ENCODE peak calls at places on chromosomes 3 and 15, in six cellular contexts. W, D, P, H, K and N are unnamed samples. For H3K36me3, the result is how much of the 10 kb centered on the place peaks cover.

GRCh38 chr15:75650908-75651809 is 3.4 kb downstream of the SNX33 start:
- DNase-seq in W (peak), D (no peak), P (peak), H (no peak), K (no peak), N (no peak)

GRCh38 chr15:93040288-93041158 is 48.5 kb downstream of the RGMA start:
- DNase-seq in W (no peak), D (no peak), P (peak), H (no peak), K (no peak), N (no peak)

GRCh38 chr3:124557433-124558232 is 172.6 kb upstream of the UMPS start:
- DNase-seq in W (no peak), D (no peak), P (no peak), H (no peak), K (no peak), N (peak)

GRCh38 chr15:31149987-31150386 is 48.5 kb upstream of the TRPM1 start:
- DNase-seq in W (no peak), D (no peak), P (no peak), H (no peak), K (no peak), N (no peak)

GRCh38 chr15:68667800-68668625 is 89.2 kb downstream of the CORO2B start:
- DNase-seq in W (no peak), D (peak), P (no peak), H (no peak), K (no peak), N (no peak)

GRCh38 chr3:56397798-56398197 is 70.5 kb downstream of the ERC2 start:
- DNase-seq in W (no peak), D (no peak), P (no peak), H (no peak), K (no peak), N (no peak)

GRCh38 chr3:72152551-72153476 is 367.9 kb upstream of the PROK2 start:
- DNase-seq in W (peak), D (no peak), P (peak), H (no peak), K (no peak), N (peak)

GRCh38 chr15:94671845-94672524 is 440.6 kb downstream of the MCTP2 start:
- DNase-seq in W (peak), D (no peak), P (no peak), H (no peak), K (no peak), N (no peak)

GRCh38 chr3:80696280-80696679 is 928.5 kb upstream of the ROBO1 start:
- DNase-seq in W (no peak), D (no peak), P (no peak), H (no peak), K (no peak), N (peak)

GRCh38 chr15:79878078-79878705 is 18.6 kb downstream of the MTHFS start:
- DNase-seq in W (no peak), D (no peak), P (no peak), H (no peak), K (no peak), N (no peak)
- H3K36me3 ChIP-seq in W (under half), D (under half), P (under half), H (half or more), K (under half), N (under half)

GRCh38 chr3:31639828-31640227 is 107.1 kb downstream of the STT3B start:
- DNase-seq in W (no peak), D (no peak), P (no peak), H (no peak), K (no peak), N (no peak)

GRCh38 chr3:31648286-31648968 is 115.7 kb downstream of the STT3B start:
- DNase-seq in W (no peak), D (no peak), P (no peak), H (no peak), K (no peak), N (no peak)

GRCh38 chr3:31645233-31645632 is 112.5 kb downstream of the STT3B start:
- DNase-seq in W (no peak), D (no peak), P (no peak), H (no peak), K (no peak), N (no peak)
- H3K36me3 ChIP-seq in W (under half), D (under half), P (under half), H (under half), K (under half), N (under half)

GRCh38 chr15:28116521-28117488 is 17.7 kb upstream of the OCA2 start:
- DNase-seq in W (no peak), D (peak), P (no peak), H (no peak), K (no peak), N (no peak)

GRCh38 chr15:28117591-28117990 is 18.5 kb upstream of the OCA2 start:
- DNase-seq in W (no peak), D (peak), P (no peak), H (no peak), K (no peak), N (no peak)

GRCh38 chr15:28114721-28115622 is 15.9 kb upstream of the OCA2 start:
- DNase-seq in W (no peak), D (no peak), P (peak), H (no peak), K (no peak), N (no peak)

GRCh38 chr15:28114114-28114455 is 15.0 kb upstream of the OCA2 start:
- DNase-seq in W (no peak), D (no peak), P (peak), H (no peak), K (no peak), N (no peak)

GRCh38 chr15:28115871-28116270 is 16.8 kb upstream of the OCA2 start:
- DNase-seq in W (no peak), D (peak), P (no peak), H (no peak), K (no peak), N (no peak)
- H3K36me3 ChIP-seq in W (under half), D (half or more), P (under half), H (half or more), K (under half), N (under half)

GRCh38 chr3:182118081-182118480 is 406.4 kb downstream of the SOX2 start:
- DNase-seq in W (no peak), D (no peak), P (no peak), H (no peak), K (no peak), N (peak)
- H3K36me3 ChIP-seq in W (under half), D (under half), P (under half), H (under half), K (under half), N (under half)

GRCh38 chr15:100998630-100999029 is 79.5 kb downstream of the LRRK1 start:
- DNase-seq in W (no peak), D (no peak), P (no peak), H (no peak), K (no peak), N (no peak)

GRCh38 chr15:101000271-101000681 is 81.1 kb downstream of the LRRK1 start:
- DNase-seq in W (no peak), D (peak), P (no peak), H (no peak), K (no peak), N (no peak)

GRCh38 chr15:100997442-100997841 is 78.3 kb downstream of the LRRK1 start:
- DNase-seq in W (no peak), D (no peak), P (no peak), H (no peak), K (no peak), N (no peak)

GRCh38 chr15:101001056-101001455 is 81.9 kb downstream of the LRRK1 start:
- DNase-seq in W (no peak), D (no peak), P (no peak), H (no peak), K (no peak), N (no peak)

GRCh38 chr15:100999369-100999768 is 80.2 kb downstream of the LRRK1 start:
- DNase-seq in W (no peak), D (no peak), P (no peak), H (no peak), K (no peak), N (no peak)
- H3K36me3 ChIP-seq in W (under half), D (under half), P (under half), H (under half), K (under half), N (under half)

GRCh38 chr15:43808435-43808950 is 8.1 kb downstream of the HYPK start:
- DNase-seq in W (no peak), D (no peak), P (no peak), H (no peak), K (no peak), N (no peak)

DNA sequence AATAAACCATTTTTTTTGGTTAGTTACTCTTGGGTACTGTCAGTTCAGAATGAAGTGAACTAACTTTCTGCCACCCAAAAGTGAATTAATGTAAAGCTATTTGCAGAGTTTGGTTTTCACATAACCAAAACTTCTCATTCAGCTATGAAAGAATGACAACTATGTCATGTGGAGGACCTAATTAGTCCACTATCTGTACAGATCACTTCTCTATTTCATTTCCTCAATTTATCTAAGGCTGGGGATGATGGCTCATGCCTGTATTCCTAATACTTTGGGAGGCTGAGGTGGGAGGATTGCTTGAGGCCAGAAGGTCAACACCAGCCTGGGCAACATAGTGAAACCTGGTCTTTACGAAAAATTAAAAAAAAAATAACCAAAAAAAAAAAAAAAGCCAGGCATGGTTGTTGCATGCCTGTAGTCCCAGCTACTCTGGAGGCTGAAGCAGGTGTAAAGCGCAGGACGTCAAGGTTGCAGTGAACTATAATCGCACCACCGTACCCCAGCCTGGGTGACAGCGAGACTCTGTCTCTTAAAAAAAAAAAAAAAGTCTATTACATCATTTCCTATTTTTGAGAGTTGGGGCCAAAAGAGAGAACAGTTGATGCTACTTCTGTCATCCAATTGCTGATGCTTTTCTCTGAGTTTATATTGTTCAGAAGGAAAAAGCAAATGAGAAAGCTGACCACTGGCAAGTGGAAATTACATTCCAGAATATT is 8.7 kb downstream of the HYPK start:
- DNase-seq in W (no peak), D (no peak), P (no peak), H (no peak), K (no peak), N (no peak)
- H3K36me3 ChIP-seq in W (under half), D (half or more), P (half or more), H (half or more), K (under half), N (under half)

GRCh38 chr3:46971151-46971550 is 5.4 kb downstream of the CCDC12 start:
- DNase-seq in W (no peak), D (no peak), P (no peak), H (no peak), K (no peak), N (no peak)

GRCh38 chr3:46970391-46971091 is 6.0 kb downstream of the CCDC12 start:
- DNase-seq in W (no peak), D (no peak), P (no peak), H (no peak), K (no peak), N (no peak)

GRCh38 chr3:46971742-46972141 is 4.8 kb downstream of the CCDC12 start:
- DNase-seq in W (no peak), D (no peak), P (no peak), H (peak), K (no peak), N (no peak)

GRCh38 chr3:46966811-46967210 is 9.7 kb downstream of the CCDC12 start:
- DNase-seq in W (no peak), D (no peak), P (no peak), H (no peak), K (no peak), N (no peak)

GRCh38 chr3:46968783-46969428 is 7.6 kb downstream of the CCDC12 start:
- DNase-seq in W (no peak), D (no peak), P (no peak), H (no peak), K (no peak), N (no peak)
- H3K36me3 ChIP-seq in W (under half), D (under half), P (under half), H (under half), K (under half), N (under half)